ENCODE peak calls at places on chromosomes 1 and 21, in five cellular contexts. F is IMR-90, H is uterus, W is endothelial cell of umbilical vein, G is lower leg skin. C is an unnamed sample.
A peak's percentile ranks its signal among the peaks of the same experiment; 100 is the strongest.

GRCh38 chr1:212317916-212318315 is 32.7 kb downstream of the PPP2R5A start:
- DNase-seq in F (no peak), G (no peak), H (no peak), W (no peak), C (no peak)

GRCh38 chr1:154433161-154433681 is 28.1 kb downstream of the IL6R start:
- DNase-seq in H (no peak), W (no peak), F (no peak), G (peak; percentile 77), C (peak; percentile 63)

GRCh38 chr1:119882172-119883029 is 13.9 kb downstream of the ADAM30 start:
- DNase-seq in W (no peak), H (no peak), F (peak; percentile 27), G (no peak), C (no peak)

GRCh38 chr1:224894915-224895314 is 34.6 kb upstream of the DNAH14 start:
- DNase-seq in F (peak; percentile 8), H (no peak), G (no peak), W (no peak), C (no peak)

GRCh38 chr1:67170751-67171573 is 4.7 kb downstream of the IL23R start:
- DNase-seq in G (no peak), H (no peak), F (no peak), W (no peak), C (no peak)

GRCh38 chr1:54052470-54052933 is 502 bp downstream of the TMEM59 start:
- DNase-seq in H (peak; percentile 19), G (peak; percentile 45), W (peak; percentile 55), F (peak; percentile 62), C (no peak)

GRCh38 chr1:221741364-221741970 is 422 bp downstream of the DUSP10 start:
- DNase-seq in G (peak; percentile 39), W (peak; percentile 43), F (peak; percentile 46), H (peak; percentile 26), C (no peak)

GRCh38 chr1:164591858-164592257 is 32.9 kb downstream of the PBX1 start:
- DNase-seq in F (peak; percentile 31), H (no peak), G (no peak), W (no peak), C (no peak)

GRCh38 chr1:117540532-117540931 is 65.3 kb upstream of the TENT5C start:
- DNase-seq in G (no peak), W (no peak), F (no peak), H (no peak), C (no peak)

GRCh38 chr21:21003701-21004100 is 5.5 kb downstream of the NCAM2 start:
- DNase-seq in F (peak; percentile 37), G (no peak), W (peak; percentile 6), H (no peak), C (no peak)

GRCh38 chr1:184255560-184255959 is 131.3 kb upstream of the C1orf21 start:
- DNase-seq in H (no peak), W (peak; percentile 53), F (no peak), G (no peak), C (no peak)

GRCh38 chr1:39132505-39133339 is 71.8 kb upstream of the MACF1 start:
- DNase-seq in H (peak; percentile 36), W (peak; percentile 97), F (peak; percentile 57), G (peak; percentile 68), C (peak; percentile 88)

GRCh38 chr1:27418326-27418761 is 25.9 kb downstream of the GPR3 start:
- DNase-seq in G (peak; percentile 56), H (peak; percentile 78), F (peak; percentile 96), W (peak; percentile 65), C (peak; percentile 67)

GRCh38 chr1:183986941-183987340 is 50.6 kb downstream of the COLGALT2 start:
- DNase-seq in G (no peak), H (no peak), W (no peak), F (peak; percentile 59), C (no peak)

GRCh38 chr1:39872698-39873097 is 10.6 kb downstream of the TRIT1 start:
- DNase-seq in F (no peak), W (no peak), H (no peak), G (no peak), C (no peak)

GRCh38 chr1:224800486-224801119 is 128.9 kb upstream of the DNAH14 start:
- DNase-seq in W (no peak), G (no peak), H (no peak), F (no peak), C (no peak)

GRCh38 chr1:85911742-85912141 is 203.5 kb upstream of the ZNHIT6 start:
- DNase-seq in F (peak; percentile 4), G (no peak), H (no peak), W (peak; percentile 9), C (no peak)

GRCh38 chr1:112146201-112146715 is 156.8 kb upstream of the KCND3 start:
- DNase-seq in W (no peak), H (no peak), G (no peak), F (no peak), C (no peak)

GRCh38 chr1:90723561-90724108 is 6.5 kb upstream of the BARHL2 start:
- DNase-seq in F (no peak), W (no peak), G (no peak), H (no peak), C (no peak)

GRCh38 chr1:110964400-110964903 is 730 bp upstream of the LRIF1 start:
- DNase-seq in H (no peak), G (no peak), F (no peak), W (no peak), C (no peak)

GRCh38 chr1:24464378-24464770 is 38.3 kb upstream of the RCAN3 start:
- DNase-seq in G (no peak), F (peak; percentile 37), W (no peak), H (no peak), C (no peak)

GRCh38 chr1:18110968-18111367 is 3.4 kb downstream of the IGSF21 start:
- DNase-seq in W (no peak), F (no peak), G (no peak), H (no peak), C (no peak)
- TF ChIP-seq POLR2A in W (no peak), F (no peak), G (no peak), H (no peak), C (no peak)

DNA sequence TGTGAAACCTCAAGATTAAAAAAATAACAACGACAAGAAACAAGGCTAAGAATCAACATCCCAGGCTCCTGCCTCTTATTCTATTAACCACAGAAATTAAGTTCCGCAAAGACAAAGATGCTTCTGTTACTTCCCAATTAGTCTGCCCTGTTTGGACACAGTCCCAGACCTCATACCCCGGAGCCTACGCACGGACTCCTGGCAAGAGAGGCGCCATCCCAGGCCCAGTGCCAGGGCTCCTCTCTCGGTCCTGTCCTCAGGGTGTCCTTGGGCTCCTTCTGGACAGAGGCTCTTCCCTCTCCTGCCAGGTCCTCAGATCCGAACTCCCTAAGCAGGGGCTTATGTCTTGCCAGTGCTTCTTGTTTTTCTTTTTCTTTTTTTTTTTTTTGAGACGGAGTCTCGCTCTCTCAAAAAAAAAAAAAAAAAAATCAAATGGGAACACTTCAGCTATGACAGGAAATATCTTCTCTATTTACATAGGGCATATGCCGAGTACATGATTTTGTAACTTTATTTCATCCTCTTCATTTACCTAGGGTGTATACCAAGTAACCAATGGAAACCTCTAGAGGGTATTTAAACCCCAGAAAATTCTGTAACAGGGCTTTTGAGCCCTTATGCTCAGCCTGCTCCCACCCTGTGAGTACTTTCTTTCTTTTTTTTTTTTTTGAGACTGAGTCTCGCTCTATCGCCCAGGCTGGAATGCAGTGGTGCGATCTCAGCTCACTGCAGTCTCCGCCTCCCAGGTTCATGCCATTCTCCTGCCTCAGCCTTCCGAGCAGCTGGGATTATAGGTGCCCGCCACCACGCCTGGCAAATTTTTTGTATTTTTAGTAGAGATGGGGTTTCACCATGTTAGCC is 11.7 kb upstream of the ENO1 start:
- DNase-seq in W (no peak), H (peak; percentile 70), F (peak; percentile 89), G (peak; percentile 77), C (peak; percentile 95)
- TF ChIP-seq POLR2A in W (no peak), H (no peak), F (no peak), G (no peak), C (no peak)

DNA sequence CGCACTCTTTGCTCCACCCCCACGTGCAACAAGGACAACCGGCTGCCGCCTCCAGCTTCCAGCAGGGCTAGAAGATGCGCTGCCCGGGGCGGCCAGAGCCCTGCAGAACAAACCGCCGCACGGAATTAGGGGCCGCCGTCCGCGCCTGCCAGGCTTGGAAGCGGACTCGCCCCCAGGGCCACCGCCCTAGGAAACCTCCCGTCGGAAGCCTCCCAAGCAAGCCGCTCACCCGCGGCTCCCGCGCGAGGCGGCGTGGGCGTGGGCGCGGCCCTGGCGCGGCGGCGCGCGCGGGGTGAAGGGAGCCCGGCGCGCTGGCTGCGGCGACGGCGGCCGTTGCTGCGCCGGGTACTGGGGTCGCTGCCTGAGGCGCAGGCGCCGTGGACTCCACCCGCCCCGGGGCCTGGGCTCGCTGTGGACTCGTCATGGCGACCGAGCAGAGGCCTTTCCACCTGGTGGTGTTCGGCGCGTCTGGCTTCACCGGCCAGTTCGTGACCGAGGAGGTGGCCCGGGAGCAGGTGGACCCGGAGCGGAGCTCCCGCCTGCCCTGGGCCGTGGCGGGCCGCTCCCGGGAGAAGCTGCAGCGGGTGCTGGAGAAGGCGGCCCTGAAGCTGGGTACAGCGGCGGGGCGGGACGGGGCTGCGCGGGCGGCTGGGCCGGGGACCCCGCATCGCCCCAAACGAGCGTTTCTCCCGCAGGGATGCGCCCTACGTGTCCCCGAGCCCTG is at the start of gene SCCPDH:
- DNase-seq in G (peak; percentile 29), H (peak; percentile 67), W (peak; percentile 79), F (peak; percentile 65), C (peak; percentile 58)
- TF ChIP-seq POLR2A in G (no peak), H (no peak), W (peak; percentile 83), F (peak; percentile 59), C (no peak)

GRCh38 chr1:62438163-62438562 is 1.3 kb downstream of the USP1 start:
- DNase-seq in G (no peak), W (peak; percentile 35), F (no peak), H (no peak), C (no peak)

GRCh38 chr1:62435231-62436038 is 1.4 kb upstream of the USP1 start:
- DNase-seq in W (no peak), G (peak; percentile 33), F (no peak), H (no peak), C (no peak)

GRCh38 chr1:62436039-62436465 is 797 bp upstream of the USP1 start:
- DNase-seq in H (peak; percentile 97), F (no peak), W (no peak), G (no peak), C (no peak)

GRCh38 chr1:62437273-62437945 is 560 bp downstream of the USP1 start:
- DNase-seq in W (no peak), F (no peak), G (no peak), H (no peak), C (peak; percentile 51)

DNA sequence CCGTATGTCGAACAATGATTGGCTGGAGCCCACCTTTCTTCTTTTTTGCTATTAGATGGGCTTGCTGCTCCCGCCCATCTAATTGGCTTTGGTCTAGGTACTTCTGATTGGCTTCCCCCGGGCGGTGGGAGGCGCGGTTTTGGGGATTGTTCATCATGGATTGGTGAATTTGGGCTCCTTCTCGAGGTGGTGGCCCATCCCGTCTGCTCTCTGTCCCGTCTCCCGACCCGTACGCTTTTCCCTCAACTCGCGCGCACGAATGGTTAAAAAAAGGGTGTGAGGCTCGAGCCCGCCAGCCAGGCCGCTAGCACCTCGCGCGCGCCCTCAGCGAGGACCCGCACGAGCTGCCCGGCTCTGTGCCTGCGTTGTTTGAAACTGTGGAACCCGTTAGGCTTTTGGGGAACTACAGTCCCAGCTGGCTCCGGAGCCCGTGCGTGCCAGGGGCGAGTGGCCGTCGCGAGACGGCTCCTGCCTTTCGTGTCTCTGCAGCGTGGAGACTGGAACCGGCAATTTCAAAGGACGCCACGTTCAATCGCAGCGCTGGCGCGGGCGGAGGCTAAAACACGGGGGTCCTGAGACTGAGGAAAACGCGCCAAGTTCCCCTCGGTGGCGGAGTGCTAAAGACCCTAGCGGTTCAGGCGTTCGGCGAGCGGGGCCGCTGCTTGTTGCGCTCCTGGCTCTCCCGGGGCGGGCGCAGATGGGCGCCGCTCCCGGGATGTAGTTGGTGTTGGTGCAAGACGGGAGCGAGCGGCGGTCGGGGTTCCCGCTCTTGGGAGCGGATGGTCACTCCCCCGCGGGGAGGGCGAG is at the start of gene USP1:
- DNase-seq in F (peak; percentile 100), G (peak; percentile 99), W (peak; percentile 100), H (peak; percentile 97), C (peak; percentile 99)
- TF ChIP-seq POLR2A in F (peak; percentile 41), G (no peak), W (peak; percentile 43), H (peak; percentile 59), C (no peak)

C was measured in breast epithelium.